ENCODE peak calls at places on chromosomes 1 and 21, in seven cellular contexts. D is NCI-H748 treated with DMSO at 0.1 percent for 48 hours; R is K562; L is SW 1271; S is CD8-positive, alpha-beta memory T cell; P is suprapubic skin; E is HAP-1. M is an unnamed sample.

GRCh38 chr1:52098139-52098871 is 42.2 kb downstream of the BTF3L4 start:
- DNase-seq in D (peak), R (no peak), L (no peak), S (no peak), P (no peak), E (peak), M (peak)

GRCh38 chr1:225834417-225835329 is 24.7 kb downstream of the EPHX1 start:
- DNase-seq in D (no peak), R (no peak), L (no peak), S (no peak), P (no peak), E (peak), M (no peak)

GRCh38 chr21:31366825-31367224 is 22.8 kb upstream of the TIAM1 start:
- DNase-seq in D (no peak), R (no peak), L (peak), S (no peak), P (no peak), E (no peak), M (no peak)

GRCh38 chr1:174021611-174022079 is 512 bp downstream of the RC3H1 start:
- DNase-seq in D (peak), R (peak), L (no peak), S (peak), P (no peak), E (peak), M (no peak)

GRCh38 chr1:225934711-225935110 is 6.3 kb downstream of the LEFTY2 start:
- DNase-seq in D (no peak), R (no peak), L (no peak), S (no peak), P (no peak), E (no peak), M (no peak)

GRCh38 chr1:216045400-216045799 is 377.8 kb downstream of the USH2A start:
- DNase-seq in D (no peak), R (no peak), L (peak), S (no peak), P (no peak), E (no peak), M (no peak)

GRCh38 chr1:23177031-23177430 is 8.4 kb upstream of the LUZP1 start:
- DNase-seq in D (no peak), R (no peak), L (no peak), S (no peak), P (no peak), E (no peak), M (no peak)

GRCh38 chr1:222053790-222054294 is 312.0 kb upstream of the DUSP10 start:
- DNase-seq in D (no peak), R (no peak), L (no peak), S (no peak), P (no peak), E (no peak), M (no peak)

GRCh38 chr1:232306269-232306911 is 323.5 kb downstream of the SIPA1L2 start:
- DNase-seq in D (no peak), R (no peak), L (no peak), S (no peak), P (no peak), E (no peak), M (no peak)

GRCh38 chr21:44267655-44268142 is 6.0 kb upstream of the DNMT3L start:
- DNase-seq in D (no peak), R (peak), L (no peak), S (peak), P (no peak), E (no peak), M (no peak)

GRCh38 chr1:190399233-190399632 is 78.4 kb downstream of the BRINP3 start:
- DNase-seq in D (no peak), R (no peak), L (no peak), S (no peak), P (no peak), E (no peak), M (no peak)

GRCh38 chr1:17944606-17945005 is 163.0 kb upstream of the IGSF21 start:
- DNase-seq in D (no peak), R (no peak), L (no peak), S (no peak), P (no peak), E (no peak), M (no peak)

GRCh38 chr1:183239220-183239742 is 53.2 kb downstream of the LAMC2 start:
- DNase-seq in D (no peak), R (no peak), L (no peak), S (no peak), P (no peak), E (no peak), M (no peak)

GRCh38 chr1:12016182-12016581 is 3.1 kb upstream of the MIIP start:
- DNase-seq in D (no peak), R (peak), L (no peak), S (no peak), P (no peak), E (no peak), M (no peak)

GRCh38 chr1:198019126-198019525 is 102.0 kb downstream of the LHX9 start:
- DNase-seq in D (no peak), R (no peak), L (no peak), S (no peak), P (no peak), E (no peak), M (no peak)

GRCh38 chr1:220363196-220363831 is 91.1 kb upstream of the RAB3GAP2 start:
- DNase-seq in D (no peak), R (no peak), L (no peak), S (no peak), P (no peak), E (peak), M (no peak)

GRCh38 chr21:42696516-42697040 is 43.2 kb downstream of the PDE9A start:
- DNase-seq in D (no peak), R (no peak), L (no peak), S (no peak), P (no peak), E (no peak), M (no peak)

GRCh38 chr1:64983110-64983509 is 16.8 kb upstream of the JAK1 start:
- DNase-seq in D (peak), R (no peak), L (no peak), S (no peak), P (no peak), E (no peak), M (no peak)

GRCh38 chr1:243421784-243422183 is 165.9 kb downstream of the SDCCAG8 start:
- DNase-seq in D (peak), R (peak), L (no peak), S (peak), P (no peak), E (no peak), M (peak)

GRCh38 chr1:81664341-81664740 is 136.4 kb upstream of the ADGRL2 start:
- DNase-seq in D (no peak), R (no peak), L (no peak), S (no peak), P (no peak), E (no peak), M (no peak)

GRCh38 chr1:36387141-36387949 is 1.6 kb upstream of the STK40 start:
- DNase-seq in D (no peak), R (peak), L (no peak), S (no peak), P (no peak), E (no peak), M (peak)

GRCh38 chr21:16534408-16535099 is 804.8 kb downstream of the USP25 start:
- DNase-seq in D (no peak), R (no peak), L (no peak), S (no peak), P (peak), E (peak), M (peak)

GRCh38 chr1:97209381-97209780 is 487.8 kb downstream of the PTBP2 start:
- DNase-seq in D (no peak), R (no peak), L (no peak), S (no peak), P (no peak), E (no peak), M (no peak)

GRCh38 chr1:952201-952600 is 6.9 kb downstream of the NOC2L start:
- DNase-seq in D (no peak), R (no peak), L (no peak), S (no peak), P (no peak), E (no peak), M (no peak)

GRCh38 chr1:1631793-1632420 is at the start of gene MMP23B:
- DNase-seq in D (no peak), R (no peak), L (no peak), S (no peak), P (no peak), E (no peak), M (no peak)

GRCh38 chr1:71307451-71307850 is 226.6 kb upstream of the ZRANB2 start:
- DNase-seq in D (no peak), R (no peak), L (no peak), S (no peak), P (no peak), E (no peak), M (no peak)

GRCh38 chr21:37710555-37711293 is 205.5 kb downstream of the KCNJ6 start:
- DNase-seq in D (peak), R (no peak), L (no peak), S (no peak), P (no peak), E (no peak), M (no peak)

GRCh38 chr1:29607236-29607635 is 370.9 kb downstream of the PTPRU start:
- DNase-seq in D (no peak), R (no peak), L (no peak), S (no peak), P (no peak), E (no peak), M (no peak)

GRCh38 chr1:14713077-14713476 is 114.6 kb downstream of the KAZN start:
- DNase-seq in D (peak), R (no peak), L (no peak), S (no peak), P (no peak), E (no peak), M (no peak)

GRCh38 chr1:161198206-161198876 is 513 bp downstream of the ADAMTS4 start:
- DNase-seq in D (no peak), R (peak), L (no peak), S (no peak), P (no peak), E (peak), M (no peak)

GRCh38 chr1:235646463-235646862 is 3.1 kb downstream of the GNG4 start:
- DNase-seq in D (no peak), R (no peak), L (no peak), S (no peak), P (no peak), E (no peak), M (no peak)

GRCh38 chr1:215279682-215280081 is 197.1 kb downstream of the KCNK2 start:
- DNase-seq in D (no peak), R (no peak), L (no peak), S (no peak), P (no peak), E (no peak), M (no peak)

GRCh38 chr1:119336738-119337315 is 31.8 kb upstream of the HAO2 start:
- DNase-seq in D (no peak), R (no peak), L (no peak), S (no peak), P (no peak), E (no peak), M (no peak)